ENCODE peak calls at places on chromosomes 7 and 10, in ten cellular contexts. One of them, this sample, is unnamed. For H3K4me1, the result is how much of the 10 kb centered on the place peaks cover.

GRCh38 chr7:17488829-17489228 is 190.4 kb downstream of the AHR start:
- DNase-seq in K562: no peak
- DNase-seq in tibial artery: no peak
- DNase-seq in endodermal cell: no peak
- DNase-seq in lower lobe of right lung: no peak
- DNase-seq in iPS DF 6.9: no peak
- DNase-seq in CD8-positive, alpha-beta memory T cell: no peak
- DNase-seq in adrenal gland: no peak
- DNase-seq in mammary epithelial cell: no peak
- DNase-seq in psoas muscle: no peak
- DNase-seq in this sample: no peak

GRCh38 chr7:135168001-135168400 is 2.5 kb downstream of the CYREN start:
- DNase-seq in tibial artery: no peak
- DNase-seq in mammary epithelial cell: no peak
- DNase-seq in CD8-positive, alpha-beta memory T cell: peak
- DNase-seq in endodermal cell: no peak
- DNase-seq in lower lobe of right lung: peak
- DNase-seq in psoas muscle: peak
- DNase-seq in iPS DF 6.9: no peak
- DNase-seq in K562: peak
- DNase-seq in adrenal gland: no peak
- DNase-seq in this sample: no peak

GRCh38 chr10:44198096-44198779 is 186.7 kb downstream of the CXCL12 start:
- DNase-seq in endodermal cell: no peak
- DNase-seq in mammary epithelial cell: no peak
- DNase-seq in adrenal gland: no peak
- DNase-seq in tibial artery: no peak
- DNase-seq in K562: no peak
- DNase-seq in lower lobe of right lung: no peak
- DNase-seq in iPS DF 6.9: no peak
- DNase-seq in CD8-positive, alpha-beta memory T cell: no peak
- DNase-seq in psoas muscle: no peak
- DNase-seq in this sample: no peak

GRCh38 chr10:63633677-63634487 is 112.7 kb downstream of the REEP3 start:
- DNase-seq in iPS DF 6.9: no peak
- DNase-seq in endodermal cell: peak
- DNase-seq in K562: peak
- DNase-seq in psoas muscle: no peak
- DNase-seq in adrenal gland: peak
- DNase-seq in tibial artery: no peak
- DNase-seq in lower lobe of right lung: no peak
- DNase-seq in mammary epithelial cell: peak
- DNase-seq in CD8-positive, alpha-beta memory T cell: no peak
- DNase-seq in this sample: no peak

GRCh38 chr10:88918506-88918905 is 34.1 kb downstream of the ACTA2 start:
- DNase-seq in mammary epithelial cell: no peak
- DNase-seq in CD8-positive, alpha-beta memory T cell: no peak
- DNase-seq in tibial artery: no peak
- DNase-seq in iPS DF 6.9: no peak
- DNase-seq in K562: no peak
- DNase-seq in adrenal gland: no peak
- DNase-seq in psoas muscle: no peak
- DNase-seq in lower lobe of right lung: no peak
- DNase-seq in endodermal cell: no peak
- DNase-seq in this sample: no peak

GRCh38 chr7:95132500-95132899 is 191.8 kb downstream of the PON1 start:
- DNase-seq in endodermal cell: no peak
- DNase-seq in CD8-positive, alpha-beta memory T cell: no peak
- DNase-seq in psoas muscle: no peak
- DNase-seq in lower lobe of right lung: no peak
- DNase-seq in K562: no peak
- DNase-seq in mammary epithelial cell: no peak
- DNase-seq in tibial artery: no peak
- DNase-seq in iPS DF 6.9: no peak
- DNase-seq in adrenal gland: no peak
- DNase-seq in this sample: no peak

GRCh38 chr10:80596391-80597257 is 58.9 kb downstream of the SH2D4B start:
- DNase-seq in tibial artery: no peak
- DNase-seq in adrenal gland: peak
- DNase-seq in lower lobe of right lung: peak
- DNase-seq in CD8-positive, alpha-beta memory T cell: no peak
- DNase-seq in mammary epithelial cell: peak
- DNase-seq in psoas muscle: no peak
- DNase-seq in K562: peak
- DNase-seq in endodermal cell: peak
- DNase-seq in iPS DF 6.9: peak
- DNase-seq in this sample: no peak

GRCh38 chr7:82699773-82700186 is 256.2 kb upstream of the CACNA2D1 start:
- DNase-seq in endodermal cell: no peak
- DNase-seq in lower lobe of right lung: no peak
- DNase-seq in iPS DF 6.9: no peak
- DNase-seq in K562: no peak
- DNase-seq in tibial artery: no peak
- DNase-seq in adrenal gland: no peak
- DNase-seq in psoas muscle: no peak
- DNase-seq in mammary epithelial cell: peak
- DNase-seq in CD8-positive, alpha-beta memory T cell: no peak
- DNase-seq in this sample: no peak

GRCh38 chr7:151689196-151689971 is 169.7 kb upstream of the RHEB start:
- DNase-seq in tibial artery: no peak
- DNase-seq in adrenal gland: no peak
- DNase-seq in psoas muscle: peak
- DNase-seq in CD8-positive, alpha-beta memory T cell: no peak
- DNase-seq in mammary epithelial cell: peak
- DNase-seq in K562: no peak
- DNase-seq in lower lobe of right lung: peak
- DNase-seq in endodermal cell: no peak
- DNase-seq in iPS DF 6.9: no peak
- DNase-seq in this sample: no peak

GRCh38 chr7:140685407-140686087 is 11.0 kb upstream of the NDUFB2 start:
- DNase-seq in psoas muscle: no peak
- DNase-seq in CD8-positive, alpha-beta memory T cell: no peak
- DNase-seq in endodermal cell: no peak
- DNase-seq in iPS DF 6.9: no peak
- DNase-seq in tibial artery: no peak
- DNase-seq in mammary epithelial cell: no peak
- DNase-seq in adrenal gland: no peak
- DNase-seq in lower lobe of right lung: no peak
- DNase-seq in K562: no peak
- DNase-seq in this sample: no peak

GRCh38 chr10:131766096-131766495 is 134.7 kb upstream of the PPP2R2D start:
- DNase-seq in lower lobe of right lung: no peak
- DNase-seq in CD8-positive, alpha-beta memory T cell: no peak
- DNase-seq in psoas muscle: no peak
- DNase-seq in endodermal cell: no peak
- DNase-seq in mammary epithelial cell: no peak
- DNase-seq in adrenal gland: no peak
- DNase-seq in K562: no peak
- DNase-seq in iPS DF 6.9: no peak
- DNase-seq in tibial artery: no peak
- DNase-seq in this sample: no peak

GRCh38 chr7:107946881-107947280 is 55.9 kb downstream of the DLD start:
- DNase-seq in CD8-positive, alpha-beta memory T cell: no peak
- DNase-seq in tibial artery: no peak
- DNase-seq in psoas muscle: no peak
- DNase-seq in adrenal gland: no peak
- DNase-seq in endodermal cell: no peak
- DNase-seq in mammary epithelial cell: peak
- DNase-seq in K562: no peak
- DNase-seq in iPS DF 6.9: no peak
- DNase-seq in lower lobe of right lung: no peak
- DNase-seq in this sample: no peak
- H3K4me1 ChIP-seq in CD8-positive, alpha-beta memory T cell: under half
- H3K4me1 ChIP-seq in tibial artery: under half
- H3K4me1 ChIP-seq in psoas muscle: under half
- H3K4me1 ChIP-seq in adrenal gland: under half
- H3K4me1 ChIP-seq in endodermal cell: under half
- H3K4me1 ChIP-seq in mammary epithelial cell: half or more
- H3K4me1 ChIP-seq in K562: under half
- H3K4me1 ChIP-seq in iPS DF 6.9: under half
- H3K4me1 ChIP-seq in lower lobe of right lung: under half
- H3K4me1 ChIP-seq in this sample: half or more

DNA sequence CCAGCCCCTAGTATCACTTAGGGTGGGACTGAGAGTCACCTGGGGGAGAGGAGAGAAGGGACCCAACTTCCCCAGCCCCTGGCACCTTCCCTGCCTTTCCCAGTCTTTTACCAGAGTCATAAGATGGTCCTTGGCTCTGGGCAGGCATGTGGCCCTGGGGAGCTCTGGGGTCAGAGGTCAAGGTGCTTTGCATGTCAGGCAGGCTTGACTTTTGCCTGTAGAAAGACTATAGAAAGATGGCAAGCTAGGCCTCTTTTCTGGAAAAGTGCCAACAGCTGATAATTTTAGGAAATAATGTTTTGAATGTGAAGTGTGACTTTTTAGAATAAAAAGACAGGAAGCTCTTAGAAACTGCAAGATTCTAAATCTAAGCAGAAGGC is 67.5 kb downstream of the MKI67 start:
- DNase-seq in tibial artery: no peak
- DNase-seq in mammary epithelial cell: no peak
- DNase-seq in adrenal gland: peak
- DNase-seq in endodermal cell: no peak
- DNase-seq in K562: no peak
- DNase-seq in CD8-positive, alpha-beta memory T cell: no peak
- DNase-seq in iPS DF 6.9: no peak
- DNase-seq in psoas muscle: no peak
- DNase-seq in lower lobe of right lung: no peak
- DNase-seq in this sample: no peak
- H3K4me1 ChIP-seq in tibial artery: half or more
- H3K4me1 ChIP-seq in mammary epithelial cell: under half
- H3K4me1 ChIP-seq in adrenal gland: under half
- H3K4me1 ChIP-seq in endodermal cell: under half
- H3K4me1 ChIP-seq in K562: under half
- H3K4me1 ChIP-seq in CD8-positive, alpha-beta memory T cell: under half
- H3K4me1 ChIP-seq in iPS DF 6.9: under half
- H3K4me1 ChIP-seq in psoas muscle: under half
- H3K4me1 ChIP-seq in lower lobe of right lung: under half
- H3K4me1 ChIP-seq in this sample: under half

DNA sequence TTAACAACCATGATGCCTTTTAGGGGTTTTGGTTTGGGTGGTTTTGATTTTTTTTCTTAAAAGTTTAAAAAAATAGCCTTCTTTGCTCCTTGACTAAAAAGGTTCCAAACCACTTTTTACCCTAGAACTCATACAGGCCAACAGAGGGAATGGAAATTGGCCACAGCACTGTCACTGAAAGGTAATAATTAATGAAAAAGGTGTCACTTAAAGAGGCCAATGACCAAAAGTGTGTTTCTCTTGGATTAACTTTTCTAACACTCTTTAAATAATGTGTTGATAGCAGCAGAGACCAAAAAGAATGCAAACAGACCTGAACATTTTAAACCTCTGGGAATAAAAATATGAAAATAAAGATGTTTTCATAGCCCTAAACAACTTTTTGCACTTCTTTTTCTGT is 221.1 kb upstream of the TCF7L2 start:
- DNase-seq in K562: no peak
- DNase-seq in mammary epithelial cell: no peak
- DNase-seq in adrenal gland: no peak
- DNase-seq in iPS DF 6.9: no peak
- DNase-seq in psoas muscle: no peak
- DNase-seq in CD8-positive, alpha-beta memory T cell: no peak
- DNase-seq in endodermal cell: no peak
- DNase-seq in tibial artery: no peak
- DNase-seq in lower lobe of right lung: no peak
- DNase-seq in this sample: no peak
- H3K4me1 ChIP-seq in K562: under half
- H3K4me1 ChIP-seq in mammary epithelial cell: under half
- H3K4me1 ChIP-seq in adrenal gland: under half
- H3K4me1 ChIP-seq in iPS DF 6.9: under half
- H3K4me1 ChIP-seq in psoas muscle: under half
- H3K4me1 ChIP-seq in CD8-positive, alpha-beta memory T cell: under half
- H3K4me1 ChIP-seq in endodermal cell: under half
- H3K4me1 ChIP-seq in tibial artery: under half
- H3K4me1 ChIP-seq in lower lobe of right lung: under half
- H3K4me1 ChIP-seq in this sample: under half

GRCh38 chr10:17025444-17026295 is 103.9 kb downstream of the CUBN start:
- DNase-seq in iPS DF 6.9: no peak
- DNase-seq in lower lobe of right lung: no peak
- DNase-seq in CD8-positive, alpha-beta memory T cell: peak
- DNase-seq in psoas muscle: no peak
- DNase-seq in adrenal gland: no peak
- DNase-seq in tibial artery: peak
- DNase-seq in endodermal cell: peak
- DNase-seq in K562: no peak
- DNase-seq in mammary epithelial cell: peak
- DNase-seq in this sample: peak
- H3K4me1 ChIP-seq in iPS DF 6.9: under half
- H3K4me1 ChIP-seq in lower lobe of right lung: half or more
- H3K4me1 ChIP-seq in CD8-positive, alpha-beta memory T cell: half or more
- H3K4me1 ChIP-seq in psoas muscle: under half
- H3K4me1 ChIP-seq in adrenal gland: under half
- H3K4me1 ChIP-seq in tibial artery: half or more
- H3K4me1 ChIP-seq in endodermal cell: under half
- H3K4me1 ChIP-seq in K562: under half
- H3K4me1 ChIP-seq in mammary epithelial cell: half or more
- H3K4me1 ChIP-seq in this sample: half or more